ENCODE peak calls at places on chromosomes 2 and 18, in ten cellular contexts. A, O, I, Z, N, U, F, C, K and W are unnamed samples. For H3K4me1, the result is how much of the 10 kb centered on the place peaks cover.

GRCh38 chr2:234606906-234607305 is 110.0 kb upstream of the ARL4C start:
- DNase-seq in I (no peak), K (no peak), Z (no peak), O (no peak), N (peak), U (no peak), A (no peak), C (no peak), F (no peak), W (no peak)

GRCh38 chr2:1542971-1543370 is 129.7 kb downstream of the TPO start:
- DNase-seq in K (no peak), Z (no peak), N (no peak), I (no peak), F (no peak), A (peak), C (no peak), O (no peak), U (no peak), W (no peak)

GRCh38 chr2:204022550-204022949 is 86.0 kb downstream of the ICOS start:
- DNase-seq in F (no peak), O (no peak), K (no peak), A (no peak), U (no peak), I (no peak), C (no peak), N (no peak), Z (no peak), W (peak)

GRCh38 chr2:24827321-24828261 is 34.4 kb downstream of the CENPO start:
- DNase-seq in A (peak), I (peak), N (peak), K (peak), U (peak), O (peak), Z (peak), F (peak), C (peak), W (peak)

GRCh38 chr2:191650896-191651773 is 26.8 kb upstream of the NABP1 start:
- DNase-seq in F (no peak), I (no peak), O (peak), N (no peak), A (no peak), U (no peak), C (no peak), Z (no peak), K (no peak), W (no peak)

GRCh38 chr2:105765415-105766299 is 20.9 kb downstream of the NCK2 start:
- DNase-seq in C (no peak), Z (no peak), O (no peak), F (no peak), A (no peak), U (no peak), N (no peak), K (no peak), I (no peak), W (peak)

GRCh38 chr18:56188521-56188920 is 449.9 kb downstream of the TXNL1 start:
- DNase-seq in U (no peak), A (no peak), F (no peak), Z (no peak), I (no peak), K (no peak), O (no peak), N (no peak), C (no peak), W (no peak)

GRCh38 chr2:111667542-111668273 is 216.3 kb downstream of the ANAPC1 start:
- DNase-seq in O (peak), F (peak), Z (no peak), U (peak), C (peak), A (peak), K (peak), N (peak), I (peak), W (peak)

GRCh38 chr2:86087936-86088850 is 17.5 kb downstream of the POLR1A start:
- DNase-seq in N (no peak), O (no peak), Z (peak), A (no peak), K (no peak), U (no peak), C (no peak), I (peak), F (peak), W (no peak)

GRCh38 chr18:54774971-54775665 is 53.2 kb upstream of the RAB27B start:
- DNase-seq in F (no peak), K (no peak), O (no peak), N (peak), U (no peak), C (no peak), A (no peak), I (no peak), Z (peak), W (no peak)

GRCh38 chr2:166651991-166652390 is 157.9 kb upstream of the SCN7A start:
- DNase-seq in K (no peak), O (no peak), N (no peak), U (no peak), C (no peak), A (no peak), I (no peak), F (no peak), Z (no peak), W (no peak)

GRCh38 chr2:207258191-207258991 is 92.6 kb upstream of the KLF7 start:
- DNase-seq in F (no peak), N (peak), I (peak), Z (peak), U (peak), A (no peak), K (no peak), O (peak), C (peak), W (peak)

GRCh38 chr2:213476641-213477040 is 192.4 kb downstream of the SPAG16 start:
- DNase-seq in K (no peak), U (no peak), Z (no peak), I (no peak), A (no peak), O (peak), C (no peak), N (peak), F (no peak), W (peak)

GRCh38 chr2:200308421-200309295 is 2.2 kb downstream of the SPATS2L start:
- DNase-seq in F (peak), N (peak), K (peak), C (no peak), A (no peak), O (peak), I (no peak), Z (no peak), U (no peak), W (peak)

GRCh38 chr18:78595924-78596573 is 383.6 kb upstream of the SALL3 start:
- DNase-seq in C (no peak), K (no peak), U (no peak), I (no peak), F (no peak), Z (no peak), A (no peak), O (no peak), N (no peak), W (no peak)

GRCh38 chr2:129721841-129722240 is 257.6 kb upstream of the RAB6C start:
- DNase-seq in N (no peak), Z (no peak), A (no peak), O (no peak), C (no peak), K (no peak), I (no peak), U (no peak), F (peak), W (no peak)

GRCh38 chr2:144645055-144645778 is 125.3 kb upstream of the ZEB2 start:
- DNase-seq in A (no peak), N (no peak), O (no peak), F (no peak), U (no peak), I (no peak), K (no peak), Z (no peak), C (no peak), W (peak)

GRCh38 chr2:6653281-6653750 is 212.4 kb downstream of the CMPK2 start:
- DNase-seq in A (no peak), C (no peak), U (no peak), Z (no peak), F (no peak), O (no peak), K (no peak), I (no peak), N (no peak), W (no peak)

GRCh38 chr2:179049203-179049545 is 763 bp downstream of the CCDC141 start:
- DNase-seq in F (no peak), O (no peak), K (peak), C (no peak), N (no peak), A (no peak), I (no peak), Z (no peak), U (no peak), W (no peak)

GRCh38 chr2:204638795-204639194 is 93.5 kb downstream of the PARD3B start:
- DNase-seq in N (no peak), C (no peak), A (no peak), Z (no peak), U (no peak), F (no peak), O (no peak), K (no peak), I (no peak), W (no peak)

GRCh38 chr2:79219383-79219988 is 59.9 kb upstream of the REG3A start:
- DNase-seq in N (peak), I (peak), A (no peak), Z (peak), K (peak), C (peak), F (peak), U (no peak), O (peak), W (peak)

GRCh38 chr2:122516775-122517174 is 761.3 kb downstream of the TSN start:
- DNase-seq in Z (no peak), K (no peak), F (peak), C (no peak), I (peak), O (no peak), U (no peak), A (no peak), N (no peak), W (no peak)

GRCh38 chr2:13193900-13194299 is 477.2 kb downstream of the TRIB2 start:
- DNase-seq in K (peak), F (peak), C (peak), A (no peak), Z (peak), O (peak), U (no peak), N (peak), I (no peak), W (peak)

GRCh38 chr2:55114597-55114996 is 64.3 kb upstream of the RTN4 start:
- DNase-seq in I (no peak), K (no peak), O (no peak), A (no peak), C (no peak), U (no peak), N (no peak), F (no peak), Z (no peak), W (no peak)

GRCh38 chr2:55113976-55114564 is 63.8 kb upstream of the RTN4 start:
- DNase-seq in F (no peak), U (no peak), N (no peak), Z (no peak), K (no peak), C (no peak), O (no peak), I (no peak), A (no peak), W (no peak)

GRCh38 chr2:55116598-55116964 is 66.3 kb upstream of the RTN4 start:
- DNase-seq in K (no peak), Z (no peak), C (no peak), N (no peak), O (no peak), F (no peak), I (no peak), A (no peak), U (no peak), W (no peak)

GRCh38 chr2:55116966-55117365 is 66.7 kb upstream of the RTN4 start:
- DNase-seq in N (no peak), C (no peak), A (no peak), O (no peak), F (no peak), Z (no peak), I (no peak), U (no peak), K (no peak), W (no peak)

GRCh38 chr2:55115795-55116597 is 65.7 kb upstream of the RTN4 start:
- DNase-seq in K (no peak), I (no peak), F (no peak), Z (no peak), C (peak), A (no peak), O (peak), N (peak), U (no peak), W (peak)
- H3K4me1 ChIP-seq in K (half or more), I (under half), F (under half), Z (under half), C (half or more), A (under half), O (under half), N (under half), U (half or more), W (under half)

GRCh38 chr2:43179947-43180346 is 46.5 kb downstream of the ZFP36L2 start:
- DNase-seq in Z (no peak), U (no peak), O (no peak), I (peak), K (no peak), C (no peak), A (no peak), F (peak), N (no peak), W (no peak)
- H3K4me1 ChIP-seq in Z (under half), U (under half), O (under half), I (under half), K (under half), C (half or more), A (under half), F (under half), N (under half), W (under half)

GRCh38 chr2:172096661-172097547 is 5.8 kb downstream of the DLX2 start:
- DNase-seq in O (peak), I (peak), F (peak), A (no peak), C (no peak), N (peak), U (no peak), Z (no peak), K (no peak), W (peak)
- H3K4me1 ChIP-seq in O (under half), I (under half), F (half or more), A (half or more), C (under half), N (under half), U (half or more), Z (under half), K (under half), W (half or more)

DNA sequence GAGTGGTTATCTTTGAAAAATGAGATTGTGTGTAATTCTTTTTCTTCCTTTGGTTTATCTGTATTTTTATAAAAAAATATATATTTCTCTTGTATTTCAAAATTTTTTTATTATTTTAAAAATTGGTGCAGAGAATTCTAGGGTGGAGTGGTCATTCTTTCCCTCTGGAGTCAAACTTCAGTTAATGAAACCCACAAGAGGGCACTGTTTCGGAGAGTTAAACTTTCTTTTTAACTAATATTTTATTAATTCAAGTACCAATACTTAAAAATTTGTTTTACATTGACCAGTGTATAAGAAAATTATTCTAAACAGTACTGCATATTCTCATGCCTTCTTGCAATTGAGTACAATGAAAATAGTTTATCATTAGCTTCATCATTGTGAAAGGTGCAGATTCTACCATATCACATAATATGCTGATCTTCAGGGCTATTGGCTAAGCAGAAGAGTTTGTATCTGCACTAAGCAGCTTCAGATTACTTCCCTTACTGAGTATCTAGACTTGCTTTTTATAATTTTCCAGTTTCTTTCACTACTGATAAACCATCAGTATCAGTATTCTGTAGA is 50.1 kb downstream of the HS1BP3 start:
- DNase-seq in U (no peak), C (no peak), I (no peak), K (no peak), A (no peak), N (no peak), O (peak), Z (no peak), F (no peak), W (no peak)
- H3K4me1 ChIP-seq in U (half or more), C (under half), I (under half), K (under half), A (half or more), N (under half), O (under half), Z (under half), F (under half), W (under half)

GRCh38 chr2:217335341-217335966 is 475.6 kb upstream of the TNP1 start:
- DNase-seq in Z (no peak), F (no peak), C (peak), O (peak), A (no peak), K (no peak), U (no peak), N (no peak), I (no peak), W (peak)
- H3K4me1 ChIP-seq in Z (under half), F (under half), C (half or more), O (half or more), A (under half), K (under half), U (under half), N (under half), I (under half), W (under half)

GRCh38 chr2:190447766-190448165 is 39.6 kb downstream of the MFSD6 start:
- DNase-seq in C (no peak), O (no peak), F (no peak), K (no peak), U (no peak), A (no peak), I (no peak), N (no peak), Z (no peak), W (no peak)
- H3K4me1 ChIP-seq in C (under half), O (under half), F (under half), K (under half), U (under half), A (half or more), I (under half), N (under half), Z (under half), W (under half)

GRCh38 chr18:8619041-8619440 is 9.8 kb downstream of the RAB12 start:
- DNase-seq in F (no peak), K (no peak), A (no peak), N (no peak), U (no peak), Z (no peak), O (no peak), I (no peak), C (no peak), W (no peak)

GRCh38 chr18:8617907-8618306 is 8.7 kb downstream of the RAB12 start:
- DNase-seq in Z (no peak), U (no peak), C (no peak), A (no peak), N (no peak), I (no peak), K (no peak), F (no peak), O (no peak), W (no peak)

GRCh38 chr18:8623549-8624106 is 14.4 kb downstream of the RAB12 start:
- DNase-seq in U (peak), I (no peak), C (no peak), Z (no peak), A (no peak), O (no peak), F (no peak), K (no peak), N (no peak), W (no peak)

GRCh38 chr18:8619835-8620577 is 10.8 kb downstream of the RAB12 start:
- DNase-seq in Z (no peak), I (no peak), U (no peak), F (no peak), N (no peak), O (no peak), A (no peak), K (no peak), C (no peak), W (no peak)

GRCh38 chr18:8620845-8621244 is 11.6 kb downstream of the RAB12 start:
- DNase-seq in U (no peak), A (no peak), C (no peak), O (no peak), K (no peak), I (no peak), N (no peak), F (no peak), Z (no peak), W (no peak)
- H3K4me1 ChIP-seq in U (under half), A (under half), C (under half), O (under half), K (under half), I (under half), N (under half), F (half or more), Z (under half), W (under half)

DNA sequence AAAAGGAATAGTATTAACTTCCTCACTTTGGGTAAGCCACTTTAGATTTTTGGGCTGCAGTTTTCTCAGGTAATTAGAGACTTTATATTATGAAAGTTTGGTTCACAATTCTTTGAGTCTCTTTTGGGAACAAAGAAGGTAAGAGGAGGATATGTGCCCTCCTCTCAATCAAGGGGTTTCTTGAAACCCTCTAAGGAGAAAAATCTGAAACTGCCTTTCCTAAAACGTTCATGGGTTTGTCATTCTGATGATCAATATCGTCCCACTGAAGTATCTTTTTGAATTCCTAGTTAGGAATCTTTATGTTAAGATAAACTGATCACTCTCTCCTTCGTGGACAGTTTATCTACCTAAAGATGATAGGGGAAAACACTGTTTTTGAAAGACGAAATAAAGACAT is 42.4 kb upstream of the AKAIN1 start:
- DNase-seq in A (no peak), O (no peak), N (no peak), I (no peak), Z (no peak), K (no peak), U (no peak), C (no peak), F (no peak), W (no peak)
- H3K4me1 ChIP-seq in A (under half), O (under half), N (under half), I (under half), Z (under half), K (under half), U (under half), C (under half), F (under half), W (under half)

DNA sequence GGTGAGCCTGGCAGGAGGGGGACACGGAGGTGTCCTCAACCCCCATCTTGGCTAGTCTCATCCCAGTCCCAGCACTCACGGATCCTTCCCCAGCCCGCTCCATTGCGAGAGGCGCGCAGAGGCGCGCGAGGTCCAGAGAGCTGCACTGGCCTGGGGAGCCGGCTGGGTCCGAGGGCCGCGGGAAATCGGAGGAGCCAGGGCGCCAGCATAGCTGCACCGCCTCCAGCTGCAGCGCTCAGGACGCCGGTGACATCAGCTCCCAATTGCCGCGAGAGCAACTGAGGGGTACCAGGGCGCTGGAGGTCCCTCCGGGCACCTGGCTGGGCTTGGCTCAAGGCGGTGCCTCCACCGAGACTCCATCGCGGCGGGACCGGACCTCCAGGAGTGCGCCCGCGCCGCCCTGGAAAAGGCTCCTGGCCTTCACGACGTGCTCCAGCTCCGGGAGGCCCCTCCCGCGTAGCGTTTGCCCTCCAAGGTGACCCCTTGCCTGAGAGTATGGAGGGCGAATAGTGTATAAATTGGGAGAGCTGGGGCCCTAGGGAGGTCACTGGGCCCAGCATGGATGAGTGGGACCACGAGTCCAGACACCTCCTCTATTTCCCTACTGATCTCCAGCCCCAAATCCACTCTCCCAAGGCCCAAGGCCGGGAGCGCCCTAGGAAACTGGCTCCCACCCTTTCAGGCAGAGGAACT is 5.5 kb downstream of the RTKN start:
- DNase-seq in A (no peak), K (no peak), I (no peak), O (no peak), C (no peak), Z (no peak), F (peak), U (no peak), N (no peak), W (no peak)
- H3K4me1 ChIP-seq in A (under half), K (under half), I (under half), O (under half), C (under half), Z (under half), F (under half), U (under half), N (under half), W (under half)